ENCODE peak calls at places on chromosomes 13 and 19, in six cellular contexts. Y, U, L, O, A and B are unnamed samples.
A peak's percentile ranks its signal among the peaks of the same experiment; 100 is the strongest.

GRCh38 chr13:30576528-30576927 is 41.2 kb upstream of the USPL1 start:
- DNase-seq in Y (peak; percentile 26), U (peak; percentile 62), L (no peak), O (peak; percentile 42), A (peak; percentile 41), B (no peak)

GRCh38 chr13:96338030-96338429 is 248.1 kb downstream of the HS6ST3 start:
- DNase-seq in Y (no peak), U (no peak), L (no peak), O (no peak), A (no peak), B (no peak)

GRCh38 chr19:35777411-35777841 is 2.1 kb downstream of the ARHGAP33 start:
- DNase-seq in Y (no peak), U (no peak), L (no peak), O (no peak), A (no peak), B (no peak)

GRCh38 chr19:35905178-35905727 is 2.8 kb downstream of the TYROBP start:
- DNase-seq in Y (no peak), U (no peak), L (no peak), O (no peak), A (no peak), B (no peak)

GRCh38 chr19:12639901-12640613 is 26.5 kb downstream of the MAN2B1 start:
- DNase-seq in Y (peak; percentile 90), U (peak; percentile 83), L (peak; percentile 52), O (peak; percentile 84), A (peak; percentile 68), B (peak; percentile 85)

GRCh38 chr19:42316223-42317211 is 3.4 kb downstream of the TMEM145 start:
- DNase-seq in Y (no peak), U (peak; percentile 50), L (no peak), O (no peak), A (peak; percentile 59), B (no peak)

GRCh38 chr19:4115050-4115817 is 8.7 kb downstream of the MAP2K2 start:
- DNase-seq in Y (no peak), U (no peak), L (no peak), O (peak; percentile 48), A (no peak), B (peak; percentile 43)

GRCh38 chr13:25574437-25575426 is 203.0 kb downstream of the ATP8A2 start:
- DNase-seq in Y (peak; percentile 84), U (peak; percentile 90), L (peak; percentile 68), O (peak; percentile 85), A (peak; percentile 47), B (peak; percentile 81)

GRCh38 chr13:106858910-106859309 is 291.0 kb upstream of the ARGLU1 start:
- DNase-seq in Y (no peak), U (no peak), L (no peak), O (no peak), A (no peak), B (no peak)

GRCh38 chr19:45340232-45340898 is at the start of gene KLC3:
- DNase-seq in Y (peak; percentile 61), U (no peak), L (no peak), O (no peak), A (peak; percentile 85), B (peak; percentile 75)

GRCh38 chr13:109111141-109111540 is 481.7 kb downstream of the MYO16 start:
- DNase-seq in Y (no peak), U (no peak), L (no peak), O (no peak), A (no peak), B (no peak)

GRCh38 chr13:51923983-51924539 is 62.3 kb downstream of the CCDC70 start:
- DNase-seq in Y (no peak), U (no peak), L (no peak), O (no peak), A (no peak), B (peak; percentile 25)

GRCh38 chr13:98224557-98224956 is 47.5 kb upstream of the RNF113B start:
- DNase-seq in Y (no peak), U (no peak), L (no peak), O (no peak), A (no peak), B (no peak)

GRCh38 chr13:109516196-109516595 is 270.2 kb downstream of the IRS2 start:
- DNase-seq in Y (no peak), U (peak; percentile 15), L (no peak), O (no peak), A (no peak), B (no peak)

GRCh38 chr19:23318143-23318542 is 67.9 kb upstream of the ZNF724 start:
- DNase-seq in Y (no peak), U (no peak), L (no peak), O (no peak), A (no peak), B (no peak)

GRCh38 chr19:31908486-31909255 is 436.7 kb upstream of the ZNF507 start:
- DNase-seq in Y (no peak), U (no peak), L (no peak), O (no peak), A (no peak), B (no peak)

GRCh38 chr19:3304871-3305423 is 61.4 kb upstream of the NFIC start:
- DNase-seq in Y (peak; percentile 78), U (peak; percentile 77), L (peak; percentile 32), O (peak; percentile 67), A (peak; percentile 64), B (peak; percentile 79)

DNA sequence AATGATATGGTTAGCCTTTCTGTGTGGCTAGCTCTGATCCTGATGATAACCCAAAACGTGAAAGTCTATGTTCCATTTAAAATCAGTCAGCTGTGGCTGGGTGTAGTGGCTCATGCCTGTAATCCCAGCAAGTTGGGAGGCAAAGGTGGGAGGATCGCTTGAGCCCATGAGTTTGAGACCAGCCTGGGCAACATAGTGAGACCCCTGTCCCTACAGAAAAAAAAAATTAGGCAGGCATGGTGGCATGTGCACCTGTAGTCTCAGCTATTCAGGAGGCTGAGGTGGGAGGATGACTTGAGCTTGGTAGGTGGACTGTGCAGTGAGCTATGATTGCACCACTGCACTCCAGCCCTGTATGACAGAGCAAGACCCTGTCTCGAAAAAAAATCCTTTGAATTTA is 1.1 kb upstream of the EID2B start:
- DNase-seq in Y (no peak), U (no peak), L (no peak), O (no peak), A (no peak), B (no peak)
- H3K4me1 ChIP-seq in Y (peaks cover 20% of the 10 kb centered on the region), U (peaks cover 7% of the 10 kb centered on the region), L (peaks cover 21% of the 10 kb centered on the region), O (peaks cover 34% of the 10 kb centered on the region), A (peaks cover 16% of the 10 kb centered on the region), B (peaks cover 40% of the 10 kb centered on the region)

GRCh38 chr13:99265823-99266426 is 7.7 kb upstream of the GPR18 start:
- DNase-seq in Y (no peak), U (peak; percentile 68), L (no peak), O (no peak), A (no peak), B (no peak)
- TF ChIP-seq CTCF in Y (no peak), U (peak; percentile 59), L (peak; percentile 39), O (peak; percentile 71), A (peak; percentile 77), B (no peak)

DNA sequence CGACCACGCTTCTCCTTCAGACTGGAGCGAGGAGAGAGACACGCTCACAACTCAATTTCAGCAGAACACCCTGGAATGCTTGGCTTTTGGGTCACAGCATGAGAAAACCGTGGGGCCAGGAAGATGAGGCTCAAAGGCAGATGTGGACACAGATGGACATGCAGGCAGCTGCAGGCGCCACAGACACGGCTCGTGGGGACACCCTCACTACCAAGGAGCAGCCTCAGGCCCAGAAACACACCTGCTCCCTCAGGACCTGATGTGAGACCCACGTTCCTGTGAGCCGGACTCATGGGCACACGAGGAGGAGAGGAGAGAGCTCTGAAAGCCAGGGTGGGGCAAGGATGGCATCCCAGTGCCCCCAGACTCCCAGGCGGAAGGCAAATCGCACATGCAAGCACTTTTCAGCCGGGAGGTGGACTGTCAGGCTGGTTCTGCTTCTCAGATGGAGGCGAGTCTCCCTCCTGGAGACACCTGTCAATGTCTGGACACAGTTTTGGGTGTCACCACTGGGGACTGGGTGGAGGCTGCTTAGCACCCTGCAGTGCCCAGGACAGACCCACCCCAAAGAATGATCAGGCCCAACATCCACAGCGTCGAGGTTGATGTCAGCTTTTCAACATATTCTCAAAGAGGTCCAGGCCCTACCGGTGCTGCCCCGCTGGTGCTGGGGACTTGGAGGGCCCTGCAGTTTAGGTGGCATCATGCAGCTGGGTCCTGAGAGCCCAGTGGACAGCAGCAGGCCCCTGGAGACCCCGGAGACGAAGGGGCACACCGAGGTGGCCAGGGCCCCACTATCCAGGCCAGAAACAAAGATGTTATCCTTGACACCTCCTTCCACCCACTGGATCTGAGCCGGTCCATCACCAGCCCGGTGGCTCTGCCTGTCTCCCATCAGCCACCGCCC is 2.3 kb downstream of the ABHD17A start:
- DNase-seq in Y (no peak), U (no peak), L (no peak), O (no peak), A (no peak), B (no peak)
- H3K27ac ChIP-seq in Y (no peak overlapping the region), U (peak overlapping the region; percentile 17), L (peak overlapping the region; percentile 87), O (peak overlapping the region; percentile 97), A (no peak overlapping the region), B (peak overlapping the region; percentile 88)

GRCh38 chr19:1263198-1263597 is 5.9 kb upstream of the CIRBP start:
- DNase-seq in Y (no peak), U (no peak), L (no peak), O (no peak), A (no peak), B (no peak)

GRCh38 chr19:1260749-1261511 is 8.2 kb upstream of the CIRBP start:
- DNase-seq in Y (peak; percentile 97), U (peak; percentile 98), L (peak; percentile 93), O (peak; percentile 96), A (peak; percentile 93), B (peak; percentile 97)

GRCh38 chr19:1262687-1263123 is 6.4 kb upstream of the CIRBP start:
- DNase-seq in Y (no peak), U (no peak), L (no peak), O (peak; percentile 15), A (no peak), B (no peak)

GRCh38 chr19:1261512-1261862 is 7.6 kb upstream of the CIRBP start:
- DNase-seq in Y (no peak), U (no peak), L (no peak), O (peak; percentile 38), A (no peak), B (no peak)

DNA sequence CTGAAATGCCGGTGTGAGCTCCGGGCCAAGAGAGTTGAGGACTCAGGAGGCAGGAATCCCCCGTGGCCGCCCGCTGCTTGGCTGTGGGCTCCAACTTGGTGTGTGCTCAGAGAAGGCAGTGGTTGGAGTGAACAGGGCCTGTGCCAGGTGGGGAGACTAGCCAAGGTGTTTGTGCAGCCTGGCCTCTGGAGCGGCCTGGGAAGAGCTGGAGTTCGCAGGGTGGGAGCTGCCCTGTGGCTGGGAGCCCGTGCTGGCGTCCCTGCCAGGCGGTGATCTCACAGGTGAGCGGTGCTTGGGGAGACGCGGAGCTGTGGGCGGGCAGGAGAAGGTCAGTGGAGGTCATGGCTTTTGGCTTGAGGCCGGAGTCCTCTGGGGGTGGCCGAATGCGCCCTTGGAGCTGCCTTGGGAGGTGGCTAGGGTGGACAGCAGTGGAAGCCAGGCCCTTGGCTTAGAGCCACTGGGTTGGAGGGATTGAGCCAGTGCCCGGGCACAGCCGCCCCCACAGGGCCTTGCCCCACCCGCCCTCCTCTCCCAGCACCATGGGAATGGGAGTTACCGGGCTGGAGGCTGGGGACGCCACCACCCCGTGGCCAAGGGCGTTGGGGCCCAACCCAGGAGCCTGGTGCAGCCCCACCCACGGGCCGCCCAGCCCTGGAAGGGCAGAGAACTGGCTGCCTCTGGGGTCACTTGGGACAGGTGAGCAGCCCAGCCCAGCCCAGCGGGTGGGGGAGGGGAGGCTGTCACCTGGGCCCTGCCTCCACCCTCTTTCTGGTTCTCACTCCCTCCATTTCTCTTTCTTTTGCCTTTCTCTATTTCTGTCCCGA is 7.1 kb upstream of the CIRBP start:
- DNase-seq in Y (peak; percentile 97), U (peak; percentile 41), L (peak; percentile 41), O (peak; percentile 64), A (peak; percentile 96), B (peak; percentile 96)
- H3K4me1 ChIP-seq in Y (peaks cover 88% of the 10 kb centered on the region), U (peaks cover 34% of the 10 kb centered on the region), L (peaks cover 78% of the 10 kb centered on the region), O (peaks cover 84% of the 10 kb centered on the region), A (peaks cover 61% of the 10 kb centered on the region), B (peaks cover 89% of the 10 kb centered on the region)